ENCODE peak calls at places on chromosomes 12 and 14, in nine cellular contexts. G, D, B, N, Q, U, A, T and X are unnamed samples. For H3K27me3 and H3K4me1, the result is how much of the 10 kb centered on the place peaks cover.

GRCh38 chr14:54348001-54348611 is 48.7 kb upstream of the CDKN3 start:
- DNase-seq in G (no peak), D (no peak), B (no peak), N (peak), Q (no peak), U (no peak), A (peak), T (no peak), X (no peak)

GRCh38 chr12:97142737-97143450 is 235.8 kb downstream of the NEDD1 start:
- DNase-seq in G (no peak), D (no peak), B (no peak), N (no peak), Q (no peak), U (no peak), A (peak), T (no peak), X (no peak)

GRCh38 chr12:96878704-96879103 is 28.4 kb upstream of the NEDD1 start:
- DNase-seq in G (no peak), D (no peak), B (no peak), N (no peak), Q (no peak), U (no peak), A (no peak), T (no peak), X (no peak)

GRCh38 chr12:114666746-114667668 is 17.0 kb downstream of the TBX3 start:
- DNase-seq in G (no peak), D (no peak), B (peak), N (no peak), Q (no peak), U (no peak), A (no peak), T (no peak), X (peak)

GRCh38 chr14:96274122-96274910 is 18.3 kb downstream of the BDKRB1 start:
- DNase-seq in G (no peak), D (no peak), B (peak), N (no peak), Q (no peak), U (no peak), A (no peak), T (no peak), X (no peak)

GRCh38 chr12:48677782-48678181 is 4.3 kb downstream of the KANSL2 start:
- DNase-seq in G (no peak), D (no peak), B (no peak), N (no peak), Q (no peak), U (no peak), A (no peak), T (no peak), X (no peak)

GRCh38 chr12:53065975-53066593 is 13.1 kb downstream of the SPRYD3 start:
- DNase-seq in G (peak), D (peak), B (peak), N (peak), Q (peak), U (peak), A (peak), T (peak), X (no peak)

GRCh38 chr14:97180304-97181200 is 383.4 kb downstream of the VRK1 start:
- DNase-seq in G (no peak), D (no peak), B (no peak), N (peak), Q (no peak), U (no peak), A (no peak), T (no peak), X (peak)

GRCh38 chr12:24911284-24911791 is 37.6 kb downstream of the BCAT1 start:
- DNase-seq in G (no peak), D (no peak), B (peak), N (peak), Q (no peak), U (no peak), A (no peak), T (no peak), X (no peak)

GRCh38 chr12:54017845-54018607 is 9.2 kb downstream of the HOXC8 start:
- DNase-seq in G (peak), D (peak), B (peak), N (peak), Q (peak), U (peak), A (no peak), T (no peak), X (peak)

GRCh38 chr14:24074625-24075484 is 3.5 kb downstream of the CPNE6 start:
- DNase-seq in G (no peak), D (no peak), B (no peak), N (no peak), Q (no peak), U (no peak), A (no peak), T (no peak), X (no peak)

GRCh38 chr12:102421801-102422583 is 58.4 kb downstream of the IGF1 start:
- DNase-seq in G (no peak), D (no peak), B (no peak), N (no peak), Q (no peak), U (no peak), A (no peak), T (no peak), X (no peak)

GRCh38 chr12:118307069-118307954 is 65.4 kb downstream of the TAOK3 start:
- DNase-seq in G (no peak), D (no peak), B (no peak), N (no peak), Q (no peak), U (no peak), A (no peak), T (no peak), X (no peak)

GRCh38 chr12:113232787-113233585 is 11.7 kb downstream of the TPCN1 start:
- DNase-seq in G (no peak), D (peak), B (peak), N (peak), Q (peak), U (peak), A (no peak), T (no peak), X (peak)

GRCh38 chr12:90995041-90995440 is 9.7 kb downstream of the EPYC start:
- DNase-seq in G (no peak), D (no peak), B (no peak), N (no peak), Q (no peak), U (no peak), A (no peak), T (no peak), X (no peak)

GRCh38 chr12:55657282-55657681 is 20.6 kb downstream of the OR10P1 start:
- DNase-seq in G (no peak), D (no peak), B (no peak), N (no peak), Q (no peak), U (no peak), A (no peak), T (no peak), X (no peak)

GRCh38 chr14:95225251-95225887 is 68.0 kb upstream of the DICER1 start:
- DNase-seq in G (no peak), D (no peak), B (no peak), N (no peak), Q (no peak), U (no peak), A (no peak), T (no peak), X (no peak)

GRCh38 chr14:94702629-94703028 is 67.3 kb downstream of the GSC start:
- DNase-seq in G (no peak), D (no peak), B (no peak), N (peak), Q (no peak), U (no peak), A (no peak), T (no peak), X (no peak)

GRCh38 chr14:32073537-32074189 is 3.4 kb upstream of the ARHGAP5 start:
- DNase-seq in G (no peak), D (peak), B (no peak), N (peak), Q (no peak), U (no peak), A (peak), T (no peak), X (peak)

GRCh38 chr12:97650242-97650641 is 187.6 kb downstream of the RMST start:
- DNase-seq in G (no peak), D (no peak), B (no peak), N (no peak), Q (no peak), U (no peak), A (no peak), T (no peak), X (no peak)

GRCh38 chr12:88691811-88692210 is 111.5 kb upstream of the KITLG start:
- DNase-seq in G (no peak), D (no peak), B (no peak), N (no peak), Q (no peak), U (no peak), A (no peak), T (no peak), X (no peak)

GRCh38 chr14:60648169-60648933 is 926 bp downstream of the SIX1 start:
- DNase-seq in G (no peak), D (no peak), B (no peak), N (peak), Q (peak), U (no peak), A (peak), T (no peak), X (no peak)

GRCh38 chr12:58961906-58962305 is 41.6 kb upstream of the LRIG3 start:
- DNase-seq in G (no peak), D (no peak), B (no peak), N (no peak), Q (no peak), U (no peak), A (no peak), T (no peak), X (no peak)

GRCh38 chr12:67919406-67919805 is 69.8 kb upstream of the IFNG-AS1 start:
- DNase-seq in G (no peak), D (no peak), B (no peak), N (no peak), Q (no peak), U (no peak), A (no peak), T (no peak), X (no peak)

GRCh38 chr14:53531151-53531550 is 378.0 kb upstream of the DDHD1 start:
- DNase-seq in G (no peak), D (no peak), B (no peak), N (no peak), Q (no peak), U (no peak), A (no peak), T (no peak), X (no peak)

GRCh38 chr12:71521125-71521524 is 81.5 kb downstream of the LGR5 start:
- DNase-seq in G (no peak), D (no peak), B (no peak), N (peak), Q (no peak), U (no peak), A (no peak), T (no peak), X (no peak)

GRCh38 chr14:96162265-96162664 is 42.4 kb upstream of the BDKRB2 start:
- DNase-seq in G (no peak), D (no peak), B (no peak), N (no peak), Q (no peak), U (no peak), A (no peak), T (peak), X (no peak)

GRCh38 chr12:83365317-83365716 is 678.6 kb downstream of the TMTC2 start:
- DNase-seq in G (no peak), D (no peak), B (no peak), N (peak), Q (no peak), U (no peak), A (no peak), T (no peak), X (no peak)

GRCh38 chr12:117111386-117112267 is 12.4 kb upstream of the TESC start:
- DNase-seq in G (no peak), D (no peak), B (peak), N (peak), Q (no peak), U (no peak), A (no peak), T (no peak), X (no peak)

GRCh38 chr14:47150267-47150666 is 498.7 kb upstream of the RPL10L start:
- DNase-seq in G (no peak), D (no peak), B (no peak), N (no peak), Q (no peak), U (no peak), A (no peak), T (no peak), X (no peak)

GRCh38 chr14:73526036-73526984 is 10.6 kb upstream of the ACOT1 start:
- DNase-seq in G (peak), D (no peak), B (no peak), N (peak), Q (peak), U (no peak), A (no peak), T (no peak), X (peak)

GRCh38 chr12:130715996-130716917 is at the start of gene RIMBP2:
- DNase-seq in G (no peak), D (no peak), B (peak), N (peak), Q (no peak), U (no peak), A (peak), T (no peak), X (no peak)

GRCh38 chr12:96136129-96136528 is 58.0 kb upstream of the ELK3 start:
- DNase-seq in G (no peak), D (no peak), B (no peak), N (peak), Q (no peak), U (peak), A (no peak), T (no peak), X (no peak)

GRCh38 chr14:71933026-71933587 is 878 bp downstream of the RGS6 start:
- DNase-seq in G (no peak), D (no peak), B (peak), N (peak), Q (no peak), U (no peak), A (peak), T (no peak), X (no peak)
- H3K27me3 ChIP-seq in G (under half), D (under half), B (under half), N (under half), Q (under half), U (under half), A (under half), T (under half), X (under half)

GRCh38 chr12:6216581-6216980 is 16.4 kb downstream of the CD9 start:
- DNase-seq in G (no peak), D (no peak), B (no peak), N (no peak), Q (no peak), U (no peak), A (no peak), T (no peak), X (no peak)

GRCh38 chr12:6221146-6221545 is 20.9 kb downstream of the CD9 start:
- DNase-seq in G (no peak), D (no peak), B (no peak), N (no peak), Q (no peak), U (no peak), A (no peak), T (no peak), X (no peak)

GRCh38 chr12:6222009-6222702 is 22.0 kb downstream of the CD9 start:
- DNase-seq in G (no peak), D (no peak), B (no peak), N (no peak), Q (no peak), U (no peak), A (peak), T (no peak), X (no peak)

GRCh38 chr12:6218526-6218925 is 18.3 kb downstream of the CD9 start:
- DNase-seq in G (no peak), D (no peak), B (no peak), N (no peak), Q (no peak), U (no peak), A (no peak), T (no peak), X (no peak)

GRCh38 chr12:6219980-6220379 is 19.8 kb downstream of the CD9 start:
- DNase-seq in G (no peak), D (no peak), B (no peak), N (peak), Q (no peak), U (no peak), A (no peak), T (no peak), X (no peak)
- H3K4me1 ChIP-seq in G (under half), D (under half), B (under half), N (under half), Q (half or more), U (under half), A (under half), T (half or more), X (half or more)

DNA sequence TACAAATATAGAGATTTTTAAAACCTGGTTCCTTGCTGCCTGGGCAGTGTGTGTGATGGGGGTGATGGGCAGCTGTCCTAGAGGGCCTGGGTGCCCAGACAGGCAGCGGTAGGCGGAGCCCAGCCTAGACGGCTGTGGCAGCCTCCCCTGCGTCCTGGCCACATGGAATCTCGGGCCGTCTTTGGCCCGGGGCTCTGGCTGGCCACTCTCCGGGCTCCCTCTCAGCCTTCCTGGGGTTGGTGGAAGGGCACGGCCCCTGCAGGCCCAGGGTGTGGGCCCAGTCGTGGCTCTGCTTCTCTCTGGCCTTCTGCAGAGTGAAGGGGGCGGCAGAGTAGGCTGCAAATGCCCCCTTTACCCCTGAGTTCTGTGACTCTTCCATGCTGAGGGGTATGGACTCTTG is 2.3 kb downstream of the LRTM2 start:
- DNase-seq in G (no peak), D (no peak), B (no peak), N (no peak), Q (no peak), U (no peak), A (no peak), T (no peak), X (no peak)
- H3K4me3 ChIP-seq in G (no peak), D (no peak), B (no peak), N (no peak), Q (no peak), U (no peak), A (no peak), T (no peak), X (no peak)

GRCh38 chr14:77270361-77271112 is 469 bp downstream of the NGB start:
- DNase-seq in G (no peak), D (no peak), B (peak), N (no peak), Q (no peak), U (no peak), A (no peak), T (no peak), X (no peak)

GRCh38 chr14:77268989-77269595 is 1.9 kb downstream of the NGB start:
- DNase-seq in G (no peak), D (no peak), B (no peak), N (no peak), Q (no peak), U (no peak), A (no peak), T (no peak), X (no peak)

GRCh38 chr14:77266336-77266735 is 4.7 kb downstream of the NGB start:
- DNase-seq in G (no peak), D (no peak), B (no peak), N (no peak), Q (no peak), U (no peak), A (no peak), T (no peak), X (peak)

GRCh38 chr14:77265561-77266335 is 5.3 kb downstream of the NGB start:
- DNase-seq in G (no peak), D (no peak), B (no peak), N (no peak), Q (no peak), U (no peak), A (no peak), T (no peak), X (peak)

GRCh38 chr14:77267937-77268699 is 2.9 kb downstream of the NGB start:
- DNase-seq in G (no peak), D (no peak), B (no peak), N (no peak), Q (no peak), U (no peak), A (no peak), T (no peak), X (no peak)
- H3K27me3 ChIP-seq in G (under half), D (under half), B (under half), N (under half), Q (under half), U (under half), A (under half), T (under half), X (under half)

GRCh38 chr14:93027810-93028723 is 87.7 kb downstream of the ITPK1 start:
- DNase-seq in G (no peak), D (no peak), B (no peak), N (no peak), Q (no peak), U (no peak), A (no peak), T (no peak), X (no peak)
- H3K4me1 ChIP-seq in G (under half), D (under half), B (under half), N (under half), Q (under half), U (under half), A (under half), T (under half), X (under half)

DNA sequence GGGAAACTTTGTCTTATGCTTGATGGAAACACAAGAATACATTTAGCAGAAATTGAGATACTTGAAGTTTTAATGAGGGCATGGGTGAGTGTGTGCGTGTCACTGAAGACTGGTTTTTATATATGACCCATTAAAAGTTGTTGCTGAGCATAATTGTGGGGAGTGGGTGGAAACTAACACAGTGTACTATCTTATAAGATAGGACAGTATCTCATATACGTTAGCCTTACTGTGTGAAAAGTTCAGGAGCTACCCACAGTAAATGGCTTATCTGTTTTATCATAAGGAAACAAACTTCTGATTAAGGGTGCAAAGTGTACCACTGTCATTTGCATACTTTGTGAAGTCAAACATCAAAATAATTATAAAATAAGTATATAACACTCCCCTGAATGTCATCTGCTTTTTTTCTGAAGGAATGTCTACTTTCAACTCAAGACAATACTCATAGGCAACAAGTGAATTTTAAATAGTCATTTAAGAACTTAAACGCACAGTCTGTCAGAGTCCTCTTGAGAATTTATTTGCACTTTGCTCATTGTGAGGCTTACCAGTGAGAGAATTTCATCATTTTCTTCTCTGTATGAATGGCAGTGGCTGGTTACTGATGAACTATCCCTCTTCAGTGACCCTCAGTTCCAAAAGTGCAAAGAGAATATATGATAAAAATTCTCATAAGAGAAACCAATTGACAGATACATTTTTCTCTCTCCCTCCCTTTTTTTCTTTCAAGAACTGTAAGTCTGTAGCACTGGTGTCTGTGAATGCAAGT is 4.2 kb downstream of the PDE3A start:
- DNase-seq in G (no peak), D (no peak), B (no peak), N (no peak), Q (no peak), U (no peak), A (no peak), T (no peak), X (no peak)
- H3K4me3 ChIP-seq in G (no peak), D (no peak), B (no peak), N (no peak), Q (no peak), U (peak), A (no peak), T (peak), X (no peak)

DNA sequence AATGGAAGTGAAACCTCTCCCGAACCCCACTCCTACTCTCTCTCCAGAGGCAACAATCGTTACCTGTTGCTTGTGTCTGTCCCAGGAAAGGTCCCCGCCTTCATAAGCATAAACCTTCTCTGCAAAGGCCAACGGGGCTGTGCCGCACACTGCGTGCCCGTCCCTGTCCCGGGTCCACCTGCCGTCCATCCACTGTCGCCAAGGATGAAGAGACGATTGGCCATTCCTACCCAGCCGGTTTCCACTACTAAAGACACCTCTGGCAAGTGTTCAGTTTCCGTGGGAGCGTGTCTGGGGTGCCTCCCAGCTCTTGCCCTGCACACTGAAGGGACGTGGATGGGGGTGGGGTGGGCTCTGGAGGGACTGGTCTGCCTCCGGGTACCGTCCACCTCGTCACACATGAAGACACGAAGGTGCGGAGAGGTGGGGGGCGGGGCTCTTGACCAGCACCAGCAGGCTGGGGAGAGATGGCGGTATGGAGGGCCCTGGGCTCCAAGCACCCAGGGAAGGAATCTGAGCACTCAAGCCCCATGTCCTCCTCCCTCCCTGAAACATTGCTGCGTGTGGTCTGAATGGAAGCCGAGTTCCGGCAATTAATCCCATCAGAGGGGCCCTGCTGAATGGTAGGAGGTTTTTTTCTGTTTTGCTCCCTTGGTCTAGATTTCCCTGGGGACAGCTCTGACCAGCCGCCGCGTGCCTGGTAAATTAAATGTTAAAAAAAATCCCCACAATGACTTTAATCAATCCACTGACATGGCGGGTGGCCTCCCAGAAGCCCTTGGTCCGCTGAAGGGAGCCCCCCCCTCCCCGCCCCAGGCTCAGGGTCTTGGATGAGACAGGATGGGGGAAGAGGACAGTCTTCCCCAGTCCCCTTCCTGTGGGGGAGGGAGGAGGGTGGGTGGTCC is 4.1 kb upstream of the KIF26A start:
- DNase-seq in G (no peak), D (no peak), B (peak), N (no peak), Q (peak), U (peak), A (no peak), T (no peak), X (peak)
- H3K27me3 ChIP-seq in G (under half), D (under half), B (under half), N (under half), Q (half or more), U (under half), A (under half), T (under half), X (under half)